ENCODE peak calls at places on chromosomes 12 and 14, in ten cellular contexts. One of them, this sample, is unnamed.
A peak's percentile ranks its signal among the peaks of the same experiment; 100 is the strongest.

GRCh38 chr14:64723691-64724577 is 19.7 kb downstream of the PLEKHG3 start:
- DNase-seq in spleen: peak; percentile 50
- DNase-seq in GM12878: no peak
- DNase-seq in stomach: no peak
- DNase-seq in IMR-90: no peak
- DNase-seq in body of pancreas: no peak
- DNase-seq in testis: no peak
- DNase-seq in A549: no peak
- DNase-seq in adrenal gland: no peak
- DNase-seq in heart left ventricle: no peak
- DNase-seq in this sample: no peak

GRCh38 chr12:89351489-89352241 is 636 bp downstream of the DUSP6 start:
- DNase-seq in spleen: peak; percentile 93
- DNase-seq in A549: peak; percentile 32
- DNase-seq in testis: peak; percentile 58
- DNase-seq in IMR-90: peak; percentile 35
- DNase-seq in stomach: peak; percentile 47
- DNase-seq in body of pancreas: peak; percentile 55
- DNase-seq in heart left ventricle: peak; percentile 29
- DNase-seq in GM12878: no peak
- DNase-seq in adrenal gland: peak; percentile 65
- DNase-seq in this sample: no peak

GRCh38 chr12:111753144-111753881 is 13.4 kb upstream of the ALDH2 start:
- DNase-seq in A549: peak; percentile 82
- DNase-seq in IMR-90: peak; percentile 61
- DNase-seq in GM12878: no peak
- DNase-seq in stomach: peak; percentile 67
- DNase-seq in spleen: peak; percentile 86
- DNase-seq in body of pancreas: peak; percentile 80
- DNase-seq in testis: peak; percentile 74
- DNase-seq in heart left ventricle: peak; percentile 62
- DNase-seq in adrenal gland: peak; percentile 91
- DNase-seq in this sample: no peak

GRCh38 chr12:91877461-91878230 is 268.0 kb downstream of the BTG1 start:
- DNase-seq in stomach: no peak
- DNase-seq in spleen: no peak
- DNase-seq in adrenal gland: no peak
- DNase-seq in heart left ventricle: no peak
- DNase-seq in body of pancreas: no peak
- DNase-seq in GM12878: no peak
- DNase-seq in IMR-90: no peak
- DNase-seq in A549: no peak
- DNase-seq in testis: no peak
- DNase-seq in this sample: no peak

GRCh38 chr12:13347241-13348043 is 150.9 kb downstream of the EMP1 start:
- DNase-seq in A549: peak; percentile 36
- DNase-seq in heart left ventricle: no peak
- DNase-seq in adrenal gland: no peak
- DNase-seq in GM12878: no peak
- DNase-seq in stomach: no peak
- DNase-seq in body of pancreas: no peak
- DNase-seq in testis: no peak
- DNase-seq in spleen: no peak
- DNase-seq in IMR-90: peak; percentile 56
- DNase-seq in this sample: no peak

GRCh38 chr12:55697686-55698085 is 10.0 kb downstream of the ITGA7 start:
- DNase-seq in heart left ventricle: no peak
- DNase-seq in testis: no peak
- DNase-seq in body of pancreas: no peak
- DNase-seq in A549: no peak
- DNase-seq in stomach: no peak
- DNase-seq in IMR-90: no peak
- DNase-seq in GM12878: no peak
- DNase-seq in adrenal gland: no peak
- DNase-seq in spleen: peak; percentile 45
- DNase-seq in this sample: no peak

GRCh38 chr12:96907681-96908163 is 665 bp downstream of the NEDD1 start:
- DNase-seq in adrenal gland: no peak
- DNase-seq in body of pancreas: peak; percentile 18
- DNase-seq in spleen: peak; percentile 76
- DNase-seq in GM12878: no peak
- DNase-seq in testis: peak; percentile 29
- DNase-seq in A549: peak; percentile 13
- DNase-seq in heart left ventricle: no peak
- DNase-seq in IMR-90: peak; percentile 25
- DNase-seq in stomach: no peak
- DNase-seq in this sample: no peak

GRCh38 chr12:85949253-85949652 is 75.2 kb downstream of the NTS start:
- DNase-seq in stomach: no peak
- DNase-seq in adrenal gland: no peak
- DNase-seq in body of pancreas: no peak
- DNase-seq in heart left ventricle: no peak
- DNase-seq in spleen: no peak
- DNase-seq in testis: no peak
- DNase-seq in IMR-90: no peak
- DNase-seq in GM12878: no peak
- DNase-seq in A549: no peak
- DNase-seq in this sample: no peak

DNA sequence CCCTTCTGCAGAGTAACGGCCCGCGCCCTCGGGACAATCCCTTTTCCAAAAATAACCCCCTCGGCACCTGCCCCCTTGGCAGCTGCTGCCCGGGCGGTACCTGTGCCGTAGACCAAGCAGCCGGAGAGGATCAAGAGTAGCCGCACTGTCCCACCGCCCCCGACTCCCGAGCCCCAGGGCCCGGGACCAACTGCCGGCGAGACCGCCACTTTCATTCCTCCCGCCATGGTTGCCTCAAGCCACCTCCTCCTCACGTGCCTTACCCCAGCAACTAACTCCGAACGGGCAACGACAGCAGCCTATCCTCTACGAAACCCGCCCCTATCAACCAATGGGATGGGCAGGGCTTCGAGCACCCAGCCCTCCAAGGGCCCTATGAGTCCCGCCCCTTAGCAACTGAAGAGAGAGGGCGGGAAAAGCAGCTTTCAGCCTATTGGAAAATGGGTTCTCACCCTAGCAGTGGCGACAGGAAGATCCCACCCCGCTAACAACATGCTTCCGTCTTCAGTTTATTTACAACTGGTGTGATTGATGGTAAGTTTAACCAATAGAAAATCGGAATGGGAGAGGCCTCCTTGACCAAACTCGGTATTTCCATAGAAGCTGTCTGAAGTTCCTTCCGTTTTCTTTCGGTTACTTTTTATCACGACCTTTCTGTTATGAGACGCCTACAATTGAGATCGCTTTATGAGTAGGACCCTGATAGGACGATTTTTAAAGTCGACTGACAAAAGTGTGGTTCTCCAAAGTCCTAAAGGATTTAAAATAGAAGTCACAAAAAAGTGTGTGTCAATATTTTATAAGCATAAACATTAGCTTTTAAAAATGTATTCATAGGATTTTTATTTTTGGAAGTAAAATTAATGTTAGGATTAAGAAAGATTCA is at the start of gene NEMP1:
- DNase-seq in spleen: peak; percentile 98
- DNase-seq in GM12878: peak; percentile 100
- DNase-seq in A549: peak; percentile 97
- DNase-seq in stomach: peak; percentile 96
- DNase-seq in heart left ventricle: peak; percentile 98
- DNase-seq in body of pancreas: peak; percentile 96
- DNase-seq in IMR-90: peak; percentile 100
- DNase-seq in adrenal gland: peak; percentile 100
- DNase-seq in testis: peak; percentile 99
- DNase-seq in this sample: peak; percentile 97
- TF ChIP-seq POLR2A in spleen: no peak
- TF ChIP-seq POLR2A in GM12878: peak; percentile 90
- TF ChIP-seq POLR2A in A549: peak; percentile 45
- TF ChIP-seq POLR2A in stomach: no peak
- TF ChIP-seq POLR2A in heart left ventricle: no peak
- TF ChIP-seq POLR2A in body of pancreas: peak; percentile 47
- TF ChIP-seq POLR2A in IMR-90: peak; percentile 73
- TF ChIP-seq POLR2A in adrenal gland: peak; percentile 63
- TF ChIP-seq POLR2A in testis: no peak
- TF ChIP-seq POLR2A in this sample: peak; percentile 56

GRCh38 chr12:53892760-53893159 is 45.9 kb upstream of the HOXC13 start:
- DNase-seq in heart left ventricle: no peak
- DNase-seq in stomach: no peak
- DNase-seq in IMR-90: no peak
- DNase-seq in adrenal gland: no peak
- DNase-seq in spleen: no peak
- DNase-seq in body of pancreas: no peak
- DNase-seq in A549: no peak
- DNase-seq in testis: no peak
- DNase-seq in GM12878: no peak
- DNase-seq in this sample: no peak

GRCh38 chr12:53890081-53890480 is 48.5 kb upstream of the HOXC13 start:
- DNase-seq in GM12878: no peak
- DNase-seq in A549: no peak
- DNase-seq in stomach: no peak
- DNase-seq in body of pancreas: no peak
- DNase-seq in heart left ventricle: no peak
- DNase-seq in spleen: no peak
- DNase-seq in testis: no peak
- DNase-seq in adrenal gland: no peak
- DNase-seq in IMR-90: no peak
- DNase-seq in this sample: no peak

GRCh38 chr12:53886996-53887395 is 51.6 kb upstream of the HOXC13 start:
- DNase-seq in IMR-90: no peak
- DNase-seq in GM12878: no peak
- DNase-seq in heart left ventricle: no peak
- DNase-seq in body of pancreas: no peak
- DNase-seq in testis: no peak
- DNase-seq in A549: no peak
- DNase-seq in stomach: no peak
- DNase-seq in adrenal gland: no peak
- DNase-seq in spleen: no peak
- DNase-seq in this sample: no peak

GRCh38 chr12:53887881-53888280 is 50.8 kb upstream of the HOXC13 start:
- DNase-seq in GM12878: no peak
- DNase-seq in adrenal gland: no peak
- DNase-seq in testis: no peak
- DNase-seq in spleen: no peak
- DNase-seq in stomach: no peak
- DNase-seq in heart left ventricle: no peak
- DNase-seq in IMR-90: no peak
- DNase-seq in A549: no peak
- DNase-seq in body of pancreas: no peak
- DNase-seq in this sample: no peak
- H3K4me1 ChIP-seq in GM12878: no peaks in the 10 kb centered on the region
- H3K4me1 ChIP-seq in adrenal gland: no peaks in the 10 kb centered on the region
- H3K4me1 ChIP-seq in testis: no peaks in the 10 kb centered on the region
- H3K4me1 ChIP-seq in spleen: no peaks in the 10 kb centered on the region
- H3K4me1 ChIP-seq in stomach: no peaks in the 10 kb centered on the region
- H3K4me1 ChIP-seq in heart left ventricle: no peaks in the 10 kb centered on the region
- H3K4me1 ChIP-seq in IMR-90: no peaks in the 10 kb centered on the region
- H3K4me1 ChIP-seq in A549: no peaks in the 10 kb centered on the region
- H3K4me1 ChIP-seq in body of pancreas: no peaks in the 10 kb centered on the region
- H3K4me1 ChIP-seq in this sample: no peaks in the 10 kb centered on the region

DNA sequence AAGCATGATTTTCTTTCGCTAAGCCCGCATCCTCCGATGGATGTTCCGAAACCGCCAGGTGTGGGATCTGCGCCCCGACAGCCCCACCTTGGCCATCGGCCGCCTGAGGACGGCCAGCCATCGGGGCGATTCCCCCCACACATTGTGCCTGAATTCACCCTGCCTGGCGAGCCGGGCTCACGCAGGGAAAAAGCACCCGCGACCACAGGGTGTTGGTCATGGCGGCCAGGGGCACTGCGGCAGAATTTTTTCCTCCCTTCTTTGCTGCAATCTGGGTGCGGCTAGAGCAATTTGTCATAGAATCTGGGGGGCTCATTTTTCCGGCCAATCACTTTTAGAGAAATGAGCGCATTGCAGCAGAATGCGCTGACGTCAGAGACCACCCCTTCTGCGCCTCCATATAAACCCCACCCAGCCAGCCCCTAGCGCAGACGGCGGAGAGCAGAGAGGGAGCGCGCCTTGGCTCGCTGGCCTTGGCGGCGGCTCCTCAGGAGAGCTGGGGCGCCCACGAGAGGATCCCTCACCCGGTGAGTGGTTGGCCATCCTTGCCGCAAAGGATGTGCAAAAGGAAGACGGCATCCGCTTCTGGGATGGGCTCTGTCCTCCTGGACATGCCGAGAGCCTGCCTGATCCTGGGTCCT is at the start of gene MEG3:
- DNase-seq in IMR-90: peak; percentile 82
- DNase-seq in stomach: no peak
- DNase-seq in adrenal gland: peak; percentile 86
- DNase-seq in spleen: peak; percentile 56
- DNase-seq in body of pancreas: peak; percentile 53
- DNase-seq in GM12878: no peak
- DNase-seq in A549: peak; percentile 17
- DNase-seq in testis: peak; percentile 63
- DNase-seq in heart left ventricle: peak; percentile 26
- DNase-seq in this sample: no peak
- TF ChIP-seq POLR2A in IMR-90: peak; percentile 100
- TF ChIP-seq POLR2A in stomach: peak; percentile 45
- TF ChIP-seq POLR2A in adrenal gland: peak; percentile 96
- TF ChIP-seq POLR2A in spleen: peak; percentile 90
- TF ChIP-seq POLR2A in body of pancreas: peak; percentile 95
- TF ChIP-seq POLR2A in GM12878: no peak
- TF ChIP-seq POLR2A in A549: peak; percentile 97
- TF ChIP-seq POLR2A in testis: peak; percentile 67
- TF ChIP-seq POLR2A in heart left ventricle: no peak
- TF ChIP-seq POLR2A in this sample: no peak

GRCh38 chr12:6957741-6958608 is 6.8 kb downstream of the PTPN6 start:
- DNase-seq in adrenal gland: no peak
- DNase-seq in GM12878: no peak
- DNase-seq in testis: no peak
- DNase-seq in A549: no peak
- DNase-seq in body of pancreas: no peak
- DNase-seq in stomach: no peak
- DNase-seq in spleen: peak; percentile 82
- DNase-seq in IMR-90: no peak
- DNase-seq in heart left ventricle: no peak
- DNase-seq in this sample: no peak

GRCh38 chr12:6958609-6959375 is 7.6 kb downstream of the PTPN6 start:
- DNase-seq in body of pancreas: no peak
- DNase-seq in GM12878: no peak
- DNase-seq in heart left ventricle: peak; percentile 64
- DNase-seq in spleen: peak; percentile 92
- DNase-seq in IMR-90: no peak
- DNase-seq in A549: no peak
- DNase-seq in testis: no peak
- DNase-seq in adrenal gland: no peak
- DNase-seq in stomach: no peak
- DNase-seq in this sample: no peak

GRCh38 chr12:6956332-6956727 is 5.2 kb downstream of the PTPN6 start:
- DNase-seq in adrenal gland: no peak
- DNase-seq in stomach: no peak
- DNase-seq in testis: no peak
- DNase-seq in body of pancreas: no peak
- DNase-seq in heart left ventricle: no peak
- DNase-seq in IMR-90: no peak
- DNase-seq in GM12878: no peak
- DNase-seq in A549: no peak
- DNase-seq in spleen: peak; percentile 88
- DNase-seq in this sample: no peak

GRCh38 chr12:6955462-6956331 is 4.5 kb downstream of the PTPN6 start:
- DNase-seq in testis: no peak
- DNase-seq in adrenal gland: no peak
- DNase-seq in stomach: no peak
- DNase-seq in spleen: peak; percentile 78
- DNase-seq in IMR-90: no peak
- DNase-seq in heart left ventricle: no peak
- DNase-seq in body of pancreas: no peak
- DNase-seq in A549: no peak
- DNase-seq in GM12878: no peak
- DNase-seq in this sample: no peak

DNA sequence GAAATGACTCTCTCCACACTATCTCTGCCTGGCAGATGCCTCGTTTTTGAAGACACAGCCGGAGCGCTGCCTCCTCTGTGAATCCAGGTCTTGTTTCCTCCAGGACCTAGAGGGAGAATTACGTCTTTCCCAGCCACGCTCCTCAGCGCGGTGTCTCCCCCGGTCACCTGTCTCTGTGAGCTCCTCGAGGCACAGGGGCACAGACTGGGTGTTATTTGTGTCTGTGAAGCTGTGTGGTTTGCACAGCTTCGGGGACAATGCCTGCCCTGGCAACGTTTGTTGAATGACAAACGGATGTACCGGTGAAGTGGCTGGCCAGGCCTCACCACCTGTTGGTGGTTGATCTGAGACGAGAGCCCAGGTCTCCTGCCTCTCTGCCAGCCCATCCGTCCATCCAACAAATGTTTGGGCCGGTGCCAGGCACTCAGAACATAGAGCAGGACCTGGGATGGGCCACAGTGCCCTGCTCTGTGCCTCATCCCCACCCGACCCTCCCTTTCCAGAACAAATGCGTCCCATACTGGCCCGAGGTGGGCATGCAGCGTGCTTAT is 6.1 kb downstream of the PTPN6 start:
- DNase-seq in A549: no peak
- DNase-seq in spleen: peak; percentile 82
- DNase-seq in heart left ventricle: no peak
- DNase-seq in adrenal gland: no peak
- DNase-seq in stomach: no peak
- DNase-seq in GM12878: no peak
- DNase-seq in body of pancreas: no peak
- DNase-seq in testis: no peak
- DNase-seq in IMR-90: no peak
- DNase-seq in this sample: no peak
- H3K4me1 ChIP-seq in A549: peaks cover 15% of the 10 kb centered on the region
- H3K4me1 ChIP-seq in spleen: peaks cover 92% of the 10 kb centered on the region
- H3K4me1 ChIP-seq in heart left ventricle: peaks cover 8% of the 10 kb centered on the region
- H3K4me1 ChIP-seq in adrenal gland: peaks cover 23% of the 10 kb centered on the region
- H3K4me1 ChIP-seq in stomach: peaks cover 43% of the 10 kb centered on the region
- H3K4me1 ChIP-seq in GM12878: peaks cover 85% of the 10 kb centered on the region
- H3K4me1 ChIP-seq in body of pancreas: peaks cover 19% of the 10 kb centered on the region
- H3K4me1 ChIP-seq in testis: peaks cover 37% of the 10 kb centered on the region
- H3K4me1 ChIP-seq in IMR-90: peaks cover 6% of the 10 kb centered on the region
- H3K4me1 ChIP-seq in this sample: peaks cover 31% of the 10 kb centered on the region

This sample was measured in esophagus squamous epithelium.